ENCODE peak calls at places on chromosomes 7 and 10, in seven cellular contexts. U is heart right ventricle, A is neural progenitor cell, E is fibroblast of mammary gland, R is mucosa of descending colon, Q is ascending aorta, B is cardiac muscle cell. T is an unnamed sample.

GRCh38 chr7:17598846-17599245 is 300.4 kb downstream of the AHR start:
- DNase-seq in U (no peak), A (no peak), R (no peak), E (peak), B (no peak), Q (no peak), T (no peak)

GRCh38 chr7:131924857-131925256 is 368.4 kb upstream of the PODXL start:
- DNase-seq in Q (no peak), E (no peak), B (no peak), R (no peak), A (no peak), U (no peak), T (no peak)

GRCh38 chr7:20834656-20835055 is 48.0 kb upstream of the SP8 start:
- DNase-seq in R (no peak), E (no peak), B (no peak), U (no peak), Q (no peak), A (peak), T (no peak)

GRCh38 chr10:110360857-110361474 is 56.2 kb upstream of the SMNDC1 start:
- DNase-seq in A (no peak), Q (no peak), B (peak), E (peak), R (no peak), U (no peak), T (no peak)

GRCh38 chr7:1300636-1301035 is 68.0 kb downstream of the UNCX start:
- DNase-seq in Q (no peak), U (no peak), A (no peak), B (no peak), E (no peak), R (no peak), T (no peak)

GRCh38 chr7:2524808-2525140 is 5.2 kb downstream of the LFNG start:
- DNase-seq in B (no peak), A (peak), Q (no peak), E (no peak), U (no peak), R (peak), T (no peak)

GRCh38 chr10:66941491-66941890 is 15.7 kb downstream of the LRRTM3 start:
- DNase-seq in U (no peak), A (no peak), E (no peak), B (no peak), Q (no peak), R (no peak), T (no peak)

GRCh38 chr7:132541656-132542055 is 34.6 kb downstream of the PLXNA4 start:
- DNase-seq in U (no peak), Q (no peak), B (no peak), A (no peak), E (no peak), R (no peak), T (no peak)

GRCh38 chr10:36538945-36539586 is 586.3 kb upstream of the ANKRD30A start:
- DNase-seq in Q (no peak), B (no peak), R (no peak), A (no peak), U (peak), E (peak), T (peak)

GRCh38 chr7:13851756-13852155 is 137.7 kb downstream of the ETV1 start:
- DNase-seq in A (peak), R (no peak), Q (no peak), U (no peak), E (peak), B (no peak), T (peak)

GRCh38 chr7:111274882-111275281 is 184.0 kb downstream of the LRRN3 start:
- DNase-seq in U (no peak), A (no peak), R (no peak), E (peak), B (peak), Q (no peak), T (peak)

GRCh38 chr7:98216941-98217622 is 5.8 kb downstream of the BHLHA15 start:
- DNase-seq in A (no peak), U (no peak), B (no peak), Q (no peak), E (no peak), R (peak), T (no peak)

GRCh38 chr7:101575168-101575567 is 53.9 kb downstream of the MYL10 start:
- DNase-seq in B (no peak), Q (peak), U (no peak), A (no peak), R (no peak), E (no peak), T (no peak)

GRCh38 chr7:72924748-72925545 is at the start of gene POM121:
- DNase-seq in R (peak), E (peak), U (peak), A (peak), Q (peak), B (peak), T (peak)

GRCh38 chr10:12728569-12728968 is 272.9 kb downstream of the CCDC3 start:
- DNase-seq in E (no peak), U (no peak), B (no peak), A (no peak), R (no peak), Q (no peak), T (no peak)

DNA sequence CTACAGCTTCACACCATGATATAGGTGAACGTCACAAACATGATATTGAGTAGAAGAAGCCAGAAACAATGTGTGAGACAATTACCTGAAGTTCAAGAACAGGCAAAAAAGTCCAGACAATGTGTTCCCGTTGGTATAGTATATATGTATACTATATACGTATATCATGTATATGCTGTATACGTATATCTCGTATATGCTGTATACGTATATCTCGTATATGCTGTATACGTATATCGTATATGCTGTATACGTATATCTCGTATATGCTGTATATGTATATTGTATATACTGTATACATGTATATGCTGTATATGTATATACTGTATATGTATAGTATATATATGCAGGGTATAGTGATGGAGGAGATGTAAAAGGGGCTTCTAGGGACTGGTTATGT is 10.8 kb downstream of the ZSCAN25 start:
- DNase-seq in B (no peak), Q (no peak), E (no peak), U (no peak), R (no peak), A (no peak), T (no peak)
- H3K4me3 ChIP-seq in B (no peak), Q (no peak), E (no peak), U (no peak), R (no peak), A (no peak), T (no peak)

DNA sequence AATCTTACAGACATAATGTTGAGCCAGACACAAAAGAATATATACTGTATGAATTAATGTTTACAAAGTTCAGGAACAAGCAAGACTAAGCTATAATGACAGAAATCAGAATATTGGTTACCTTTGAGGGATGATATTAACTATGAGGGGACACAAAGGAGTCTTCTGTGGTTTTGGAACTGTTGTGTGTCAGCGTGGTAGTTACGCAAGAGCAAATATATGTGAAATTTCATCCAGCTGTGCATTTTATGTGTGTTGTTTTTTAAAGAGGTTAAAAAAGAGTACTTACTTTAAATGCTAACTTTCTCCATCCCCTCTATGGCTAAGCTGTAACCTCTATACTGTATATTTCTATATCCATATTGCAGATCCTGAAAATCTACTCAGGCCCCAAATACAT is 14.9 kb downstream of the SLC25A28 start:
- DNase-seq in A (no peak), E (peak), U (no peak), B (no peak), Q (no peak), R (no peak), T (no peak)
- TF ChIP-seq CTCF in A (no peak), E (no peak), U (no peak), B (no peak), Q (no peak), R (no peak), T (no peak)

DNA sequence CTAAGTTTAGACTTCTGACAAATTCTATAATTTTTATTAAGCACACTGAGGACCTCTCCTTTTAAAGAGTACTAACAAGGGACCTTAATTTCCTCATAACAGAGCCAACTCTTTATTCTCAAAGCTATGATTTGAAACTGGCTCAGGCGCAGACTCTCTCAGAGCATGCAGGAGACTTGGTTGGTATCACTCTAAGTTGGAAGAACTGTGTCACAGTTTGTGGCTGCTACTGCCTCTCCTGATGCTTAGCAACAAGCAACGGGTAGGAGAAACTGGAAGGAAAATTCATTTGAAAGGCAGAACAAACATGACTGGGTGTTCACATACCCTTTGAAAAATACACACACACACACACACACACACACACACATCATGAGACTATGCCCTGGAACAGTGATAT is 33.3 kb downstream of the ENO4 start:
- DNase-seq in U (no peak), R (no peak), B (no peak), E (no peak), Q (no peak), A (no peak), T (no peak)
- H3K4me3 ChIP-seq in U (no peak), R (no peak), B (no peak), E (no peak), Q (no peak), A (no peak), T (no peak)

DNA sequence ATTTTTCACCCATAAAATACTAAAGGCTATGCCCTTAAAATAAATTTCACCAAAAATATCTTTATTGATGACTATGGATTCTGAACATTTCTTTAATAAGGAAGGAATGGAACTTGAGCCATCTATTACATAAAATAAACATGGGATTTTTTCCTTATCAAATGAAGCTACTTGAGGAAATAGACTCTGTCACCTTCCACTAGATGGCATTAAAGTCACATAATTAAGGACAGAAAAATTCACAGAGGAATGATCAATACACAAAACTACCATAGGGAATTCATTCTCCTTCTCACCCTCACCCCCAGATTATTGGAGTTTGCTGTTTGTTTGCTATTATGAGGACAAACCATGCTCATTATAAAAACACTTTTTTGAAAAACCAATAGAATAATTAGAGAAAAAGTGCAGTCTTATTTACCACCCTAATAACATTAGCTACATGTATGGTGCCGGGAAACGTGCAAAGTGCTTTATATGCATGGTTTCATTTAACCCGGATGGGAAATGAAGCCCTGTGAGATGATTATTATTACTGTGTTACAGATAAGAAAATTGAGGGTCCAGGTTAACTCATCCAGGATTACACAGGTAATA is 21.1 kb upstream of the FOXI2 start:
- DNase-seq in Q (no peak), E (peak), B (peak), A (peak), U (no peak), R (no peak), T (peak)
- TF ChIP-seq CTCF in Q (peak), E (peak), B (no peak), A (peak), U (peak), R (no peak), T (peak)

GRCh38 chr10:31126593-31126992 is 94.9 kb upstream of the ZNF438 start:
- DNase-seq in Q (no peak), E (no peak), A (no peak), B (no peak), R (no peak), U (no peak), T (no peak)
- H3K4me3 ChIP-seq in Q (no peak), E (no peak), A (no peak), B (no peak), R (no peak), U (no peak), T (no peak)

GRCh38 chr7:135662123-135662372 is 266 bp upstream of the STMP1 start:
- DNase-seq in B (no peak), Q (no peak), A (no peak), E (no peak), U (no peak), R (no peak), T (no peak)
- TF ChIP-seq CTCF in B (no peak), Q (peak), A (no peak), E (no peak), U (no peak), R (no peak), T (no peak)

GRCh38 chr7:39035156-39035555 is 57.4 kb downstream of the POU6F2 start:
- DNase-seq in E (no peak), R (no peak), Q (no peak), U (no peak), A (no peak), B (no peak), T (no peak)
- H3K4me3 ChIP-seq in E (no peak), R (no peak), Q (no peak), U (no peak), A (no peak), B (no peak), T (no peak)

DNA sequence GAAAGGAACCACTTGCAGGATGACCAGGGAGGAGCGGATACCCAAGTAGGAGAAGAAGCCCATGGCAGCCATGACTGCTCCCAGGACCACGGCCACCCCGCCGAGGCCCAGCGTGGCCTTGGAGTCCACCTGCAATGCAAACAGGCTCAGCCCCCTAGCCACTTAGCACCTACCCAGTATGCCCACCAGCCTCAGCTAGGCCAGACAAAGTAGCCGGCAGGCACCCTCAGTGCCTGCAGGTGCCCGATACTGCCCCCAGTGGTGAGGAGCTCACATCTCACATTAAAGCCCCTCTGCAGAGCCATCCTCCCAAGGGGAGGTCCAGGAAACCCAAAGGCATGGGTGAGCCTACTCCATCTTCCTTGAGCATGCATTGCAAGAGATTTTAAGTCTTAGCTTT is 6.6 kb downstream of the NPC1L1 start:
- DNase-seq in Q (no peak), U (no peak), B (peak), A (peak), R (no peak), E (peak), T (peak)
- TF ChIP-seq CTCF in Q (peak), U (peak), B (peak), A (peak), R (peak), E (peak), T (peak)

GRCh38 chr7:158805937-158806336 is 23.4 kb downstream of the ESYT2 start:
- DNase-seq in Q (no peak), R (no peak), A (no peak), U (no peak), B (no peak), E (no peak), T (no peak)
- H3K4me3 ChIP-seq in Q (no peak), R (no peak), A (no peak), U (no peak), B (no peak), E (no peak), T (no peak)

DNA sequence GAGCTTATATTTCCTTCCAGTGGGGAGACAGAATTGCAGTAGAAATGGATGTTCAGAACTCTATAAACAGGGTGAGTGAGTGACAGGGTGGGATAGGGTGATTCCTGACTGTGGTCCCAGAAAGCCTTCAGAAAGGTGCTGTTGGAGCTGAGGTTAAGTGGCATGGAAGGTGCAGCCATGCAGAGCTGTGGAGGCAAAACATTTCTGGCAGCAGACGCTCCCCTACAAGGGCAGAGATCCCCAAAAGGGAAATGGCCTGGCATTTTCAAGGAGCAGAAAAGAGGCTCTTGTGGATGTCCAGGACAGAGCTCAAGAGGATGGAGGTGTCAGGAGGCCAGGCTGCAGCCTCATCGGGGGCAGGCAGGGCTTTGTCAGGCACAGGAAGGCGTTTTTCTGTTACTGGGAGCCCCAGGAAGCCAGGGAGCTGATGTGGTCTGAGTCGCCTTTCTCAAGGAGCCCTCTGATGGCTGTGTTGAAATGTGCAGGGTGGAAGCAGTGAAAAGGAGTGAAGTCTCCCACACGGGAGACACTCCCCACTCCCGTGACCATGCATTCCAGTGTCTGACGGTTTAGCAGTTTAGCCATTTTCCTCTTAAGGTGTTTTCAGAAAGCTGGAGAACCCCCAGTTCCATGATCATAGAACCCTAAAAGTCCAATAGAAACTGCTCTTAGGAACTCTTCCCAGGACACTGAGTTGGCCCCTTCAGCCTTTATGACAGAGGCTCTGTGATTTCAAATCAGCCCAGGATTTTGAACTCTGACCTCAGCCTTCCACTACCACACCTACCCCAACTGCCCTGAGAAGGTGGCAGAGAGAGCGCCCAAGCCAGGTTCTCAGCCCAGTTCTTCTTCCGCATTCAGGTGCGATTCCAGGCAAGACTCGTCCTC is 96.2 kb downstream of the C10orf105 start:
- DNase-seq in A (peak), E (peak), B (peak), R (no peak), Q (no peak), U (peak), T (peak)
- TF ChIP-seq CTCF in A (peak), E (peak), B (peak), R (no peak), Q (no peak), U (peak), T (peak)

T was measured in astrocyte of the spinal cord.